ENCODE peak calls at places on chromosomes 13 and 19, in four cellular contexts. B is SK-N-SH, J is A549, E is HepG2. R is an unnamed sample.

GRCh38 chr19:18144906-18145305 is 8.1 kb upstream of the PIK3R2 start:
- DNase-seq in B (no peak), J (no peak), E (no peak), R (no peak)

GRCh38 chr19:53870485-53870844 is 2.8 kb downstream of the MYADM start:
- DNase-seq in B (no peak), J (peak), E (no peak), R (no peak)

GRCh38 chr19:3950871-3951861 is 18.3 kb downstream of the NMRK2 start:
- DNase-seq in B (no peak), J (no peak), E (no peak), R (no peak)

GRCh38 chr13:29905845-29906244 is 55.4 kb upstream of the UBL3 start:
- DNase-seq in B (no peak), J (peak), E (peak), R (no peak)

GRCh38 chr19:48867922-48868195 is 558 bp downstream of the PLEKHA4 start:
- DNase-seq in B (no peak), J (no peak), E (no peak), R (no peak)

GRCh38 chr13:27472441-27472840 is 22.1 kb upstream of the MTIF3 start:
- DNase-seq in B (no peak), J (no peak), E (no peak), R (no peak)

GRCh38 chr19:14115761-14116160 is 1.8 kb downstream of the PRKACA start:
- DNase-seq in B (no peak), J (no peak), E (no peak), R (no peak)

GRCh38 chr19:45245334-45245787 is at the start of gene EXOC3L2:
- DNase-seq in B (no peak), J (no peak), E (no peak), R (no peak)

GRCh38 chr13:105897575-105897974 is 637.9 kb downstream of the EFNB2 start:
- DNase-seq in B (no peak), J (no peak), E (no peak), R (no peak)

GRCh38 chr19:51188227-51188559 is 36.7 kb upstream of the CD33 start:
- DNase-seq in B (no peak), J (no peak), E (no peak), R (no peak)

GRCh38 chr19:17113127-17113785 is 37.7 kb downstream of the MYO9B start:
- DNase-seq in B (no peak), J (no peak), E (no peak), R (no peak)

GRCh38 chr19:18699403-18700054 is 16.0 kb downstream of the CRTC1 start:
- DNase-seq in B (no peak), J (no peak), E (no peak), R (no peak)

GRCh38 chr19:17526922-17527321 is 15.5 kb downstream of the PGLS start:
- DNase-seq in B (no peak), J (no peak), E (no peak), R (peak)

GRCh38 chr13:79392882-79393563 is 13.0 kb downstream of the RBM26 start:
- DNase-seq in B (no peak), J (no peak), E (no peak), R (no peak)

GRCh38 chr13:75364131-75364713 is 117.7 kb downstream of the TBC1D4 start:
- DNase-seq in B (no peak), J (no peak), E (no peak), R (no peak)

GRCh38 chr19:14361824-14362223 is 19.4 kb upstream of the ADGRE5 start:
- DNase-seq in B (peak), J (peak), E (no peak), R (no peak)

GRCh38 chr13:95523598-95523997 is 28.9 kb upstream of the CLDN10 start:
- DNase-seq in B (no peak), J (no peak), E (no peak), R (no peak)
- TF ChIP-seq PBX3 in B (no peak), J (no peak), E (no peak), R (no peak)

GRCh38 chr13:113152894-113153809 is 5.3 kb upstream of the PROZ start:
- DNase-seq in B (peak), J (peak), E (peak), R (no peak)
- TF ChIP-seq PBX3 in B (no peak), J (no peak), E (no peak), R (no peak)

GRCh38 chr13:114005206-114005720 is 31.4 kb upstream of the C13orf46 start:
- DNase-seq in B (no peak), J (no peak), E (no peak), R (no peak)

GRCh38 chr13:114008964-114009589 is 35.2 kb upstream of the C13orf46 start:
- DNase-seq in B (no peak), J (no peak), E (no peak), R (no peak)

GRCh38 chr13:114009590-114010400 is 35.9 kb upstream of the C13orf46 start:
- DNase-seq in B (no peak), J (no peak), E (no peak), R (no peak)

GRCh38 chr13:114004416-114005205 is 30.7 kb upstream of the C13orf46 start:
- DNase-seq in B (no peak), J (no peak), E (peak), R (no peak)

DNA sequence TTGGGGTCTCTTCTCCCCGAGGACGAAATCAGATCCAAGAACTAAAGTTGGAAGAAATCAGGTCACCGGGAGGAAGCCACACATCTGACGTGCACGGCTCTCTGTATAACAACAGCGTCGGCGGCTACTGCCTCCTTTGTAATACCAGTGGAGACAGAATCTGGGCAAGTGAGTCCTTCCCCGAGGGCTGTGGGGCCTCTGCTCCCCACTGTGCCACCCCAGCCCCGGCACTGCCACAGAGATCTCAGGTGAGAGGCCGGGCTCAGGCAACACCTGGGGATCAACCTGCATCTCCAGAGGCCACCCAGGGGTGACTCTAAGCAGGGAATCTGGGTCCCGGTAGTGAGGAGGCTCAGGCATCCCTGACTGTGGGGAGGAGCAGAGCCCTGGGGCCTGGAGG is 33.7 kb upstream of the C13orf46 start:
- DNase-seq in B (no peak), J (no peak), E (no peak), R (no peak)
- TF ChIP-seq PBX3 in B (no peak), J (no peak), E (no peak), R (no peak)

DNA sequence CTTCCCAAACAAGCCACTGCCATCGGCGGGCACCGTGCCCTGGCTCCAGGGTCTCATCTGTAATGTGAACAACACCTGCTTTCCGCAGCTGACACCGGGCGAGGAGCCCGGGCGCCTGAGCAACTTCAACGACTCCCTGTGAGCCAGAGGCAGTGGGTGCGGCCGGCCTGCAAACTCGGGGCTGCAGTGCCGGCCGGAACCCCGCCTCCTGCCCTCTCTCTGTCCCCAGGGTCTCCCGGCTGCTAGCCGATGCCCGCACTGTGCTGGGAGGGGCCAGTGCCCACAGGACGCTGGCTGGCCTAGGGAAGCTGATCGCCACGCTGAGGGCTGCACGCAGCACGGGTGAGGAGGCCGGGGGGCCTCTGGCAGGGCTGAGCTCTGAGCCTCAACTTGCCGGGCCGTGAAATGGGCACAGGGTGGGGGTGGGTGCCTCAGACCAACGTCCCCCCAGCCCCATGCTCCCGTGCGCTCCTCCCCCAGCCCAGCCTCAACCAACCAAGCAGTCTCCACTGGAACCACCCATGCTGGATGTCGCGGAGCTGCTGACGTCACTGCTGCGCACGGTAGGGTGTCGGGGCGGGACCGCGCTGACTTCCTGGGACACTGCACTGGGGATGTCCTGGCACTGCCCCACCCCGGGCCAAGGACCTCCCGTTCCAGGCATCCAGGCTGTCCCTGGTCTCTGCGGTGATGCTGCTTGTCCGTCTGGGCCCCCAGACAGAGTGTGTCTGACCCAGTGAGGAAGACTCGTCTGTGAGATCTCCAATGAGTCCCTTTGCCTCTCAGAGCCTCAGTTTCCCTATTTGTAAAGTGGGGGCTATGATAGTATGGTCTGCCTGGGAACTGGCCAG is 2.2 kb downstream of the ABCA7 start:
- DNase-seq in B (no peak), J (peak), E (no peak), R (no peak)
- TF ChIP-seq PBX3 in B (no peak), J (no peak), E (no peak), R (no peak)

GRCh38 chr19:10566658-10567410 is 1.0 kb upstream of the KRI1 start:
- DNase-seq in B (no peak), J (no peak), E (no peak), R (peak)

GRCh38 chr19:10565567-10566407 is at the start of gene KRI1:
- DNase-seq in B (peak), J (peak), E (peak), R (peak)

GRCh38 chr19:10566408-10566657 is 523 bp upstream of the KRI1 start:
- DNase-seq in B (no peak), J (no peak), E (no peak), R (no peak)

GRCh38 chr19:10562609-10563008 is 3.2 kb downstream of the KRI1 start:
- DNase-seq in B (no peak), J (no peak), E (no peak), R (no peak)

GRCh38 chr19:10565028-10565566 is 713 bp downstream of the KRI1 start:
- DNase-seq in B (peak), J (peak), E (no peak), R (no peak)
- TF ChIP-seq PBX3 in B (no peak), J (no peak), E (no peak), R (no peak)

GRCh38 chr13:94896238-94896637 is 183.9 kb upstream of the SOX21 start:
- DNase-seq in B (no peak), J (no peak), E (no peak), R (no peak)
- TF ChIP-seq PBX3 in B (no peak), J (no peak), E (no peak), R (no peak)

DNA sequence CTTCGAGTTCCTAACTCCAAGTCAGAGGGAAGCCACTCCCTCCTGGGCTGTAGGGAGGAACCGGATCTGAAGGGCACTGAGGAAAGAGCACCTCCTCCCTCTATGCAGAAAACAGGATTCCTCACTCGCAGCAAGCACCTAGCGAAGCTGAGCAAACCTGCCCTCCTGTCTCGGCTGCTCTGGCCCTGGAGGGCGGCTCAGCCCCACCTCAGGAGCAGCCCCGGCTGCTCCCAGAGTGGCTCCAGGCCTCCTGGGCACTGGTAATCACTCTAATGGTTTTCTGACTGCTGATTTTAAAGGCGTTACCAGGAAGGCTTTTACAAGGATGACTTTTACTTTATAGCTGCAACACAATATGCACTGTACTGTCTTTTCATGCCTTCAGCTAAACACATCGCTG is 312.5 kb downstream of the TEX29 start:
- DNase-seq in B (no peak), J (no peak), E (no peak), R (no peak)
- TF ChIP-seq PBX3 in B (no peak), J (no peak), E (no peak), R (no peak)

GRCh38 chr13:42355841-42356575 is 84.1 kb downstream of the AKAP11 start:
- DNase-seq in B (no peak), J (no peak), E (no peak), R (no peak)
- TF ChIP-seq PBX3 in B (no peak), J (no peak), E (no peak), R (no peak)